ENCODE peak calls at places on chromosomes 5 and 9, in six cellular contexts. W is left ventricle myocardium inferior; O is stimulated activated CD4-positive, alpha-beta T cell treated with anti-CD3 and anti-CD28 coated beads, Interleukin-2, amount 100 ng/mL, for 48 hours; H is lung microvascular endothelial cell; X is mucosa of descending colon; I is dorsolateral prefrontal cortex. Q is an unnamed sample.

GRCh38 chr9:95980262-95981125 is 105.0 kb downstream of the ERCC6L2 start:
- DNase-seq in W (no peak), O (no peak), H (no peak), X (no peak), I (no peak), Q (no peak)

GRCh38 chr5:113147088-113147487 is 170.5 kb downstream of the DCP2 start:
- DNase-seq in W (no peak), O (no peak), H (no peak), X (no peak), I (no peak), Q (no peak)

GRCh38 chr9:37622462-37622861 is 28.3 kb upstream of the FRMPD1 start:
- DNase-seq in W (no peak), O (no peak), H (no peak), X (no peak), I (no peak), Q (no peak)

GRCh38 chr9:130010151-130010988 is 32.6 kb downstream of the FNBP1 start:
- DNase-seq in W (no peak), O (no peak), H (no peak), X (no peak), I (no peak), Q (no peak)

GRCh38 chr9:121105531-121105930 is 30.8 kb downstream of the CNTRL start:
- DNase-seq in W (no peak), O (no peak), H (no peak), X (no peak), I (no peak), Q (no peak)

GRCh38 chr9:93684161-93684765 is 107.9 kb downstream of the PHF2 start:
- DNase-seq in W (no peak), O (no peak), H (no peak), X (no peak), I (no peak), Q (no peak)

GRCh38 chr9:129737479-129738269 is 15.2 kb downstream of the PTGES start:
- DNase-seq in W (peak; percentile 82), O (peak; percentile 96), H (peak; percentile 77), X (peak; percentile 83), I (peak; percentile 83), Q (peak; percentile 95)

GRCh38 chr9:129610473-129611301 is 10.2 kb downstream of the C9orf50 start:
- DNase-seq in W (peak; percentile 81), O (peak; percentile 74), H (peak; percentile 78), X (peak; percentile 84), I (peak; percentile 76), Q (peak; percentile 94)

GRCh38 chr5:115460476-115460875 is 84.1 kb downstream of the FEM1C start:
- DNase-seq in W (peak; percentile 83), O (no peak), H (peak; percentile 17), X (no peak), I (no peak), Q (no peak)

GRCh38 chr9:98575379-98576346 is 133.1 kb downstream of the GABBR2 start:
- DNase-seq in W (no peak), O (peak; percentile 13), H (peak; percentile 39), X (no peak), I (peak; percentile 70), Q (no peak)

Q was measured in aorta.